ENCODE peak calls at places on chromosomes 13 and 19, in seven cellular contexts. L is CD8-positive, alpha-beta T cell; C is fibroblast of lung; B is ovary; T is MM.1S; P is PC-9; R is ascending aorta. E is an unnamed sample.

GRCh38 chr13:21175656-21176194 is 627 bp downstream of the SKA3 start:
- DNase-seq in L (no peak), C (peak; percentile 48), B (no peak), T (no peak), P (no peak), R (no peak), E (no peak)

GRCh38 chr19:1015782-1016646 is 4.9 kb downstream of the TMEM259 start:
- DNase-seq in L (no peak), C (no peak), B (no peak), T (peak; percentile 90), P (no peak), R (no peak), E (peak; percentile 65)

GRCh38 chr19:53182202-53182601 is 11.0 kb downstream of the ZNF665 start:
- DNase-seq in L (no peak), C (peak; percentile 74), B (no peak), T (no peak), P (peak; percentile 15), R (no peak), E (no peak)

GRCh38 chr13:28641600-28641926 is 17.4 kb upstream of the POMP start:
- DNase-seq in L (no peak), C (no peak), B (no peak), T (no peak), P (no peak), R (no peak), E (no peak)

GRCh38 chr19:16325161-16325527 is 518 bp downstream of the KLF2 start:
- DNase-seq in L (no peak), C (no peak), B (peak; percentile 68), T (peak; percentile 59), P (peak; percentile 28), R (no peak), E (peak; percentile 71)

GRCh38 chr19:15680923-15681322 is 8.0 kb downstream of the CYP4F12 start:
- DNase-seq in L (no peak), C (no peak), B (no peak), T (no peak), P (no peak), R (no peak), E (no peak)

GRCh38 chr13:30845297-30846214 is 60.5 kb upstream of the MEDAG start:
- DNase-seq in L (no peak), C (no peak), B (no peak), T (no peak), P (no peak), R (no peak), E (no peak)

GRCh38 chr19:38838208-38838985 is 6.8 kb upstream of the ECH1 start:
- DNase-seq in L (no peak), C (no peak), B (no peak), T (no peak), P (peak; percentile 94), R (no peak), E (no peak)

GRCh38 chr13:99657848-99658265 is 156.6 kb downstream of the TM9SF2 start:
- DNase-seq in L (peak; percentile 26), C (peak; percentile 51), B (peak; percentile 23), T (no peak), P (no peak), R (no peak), E (peak; percentile 73)

GRCh38 chr19:29667390-29667783 is 2.1 kb downstream of the PLEKHF1 start:
- DNase-seq in L (no peak), C (no peak), B (no peak), T (no peak), P (no peak), R (no peak), E (no peak)

GRCh38 chr19:5154129-5154798 is 185.4 kb downstream of the KDM4B start:
- DNase-seq in L (no peak), C (no peak), B (peak; percentile 50), T (peak; percentile 20), P (no peak), R (peak; percentile 59), E (peak; percentile 81)

GRCh38 chr13:62627226-62627625 is 1211.6 kb upstream of the PCDH20 start:
- DNase-seq in L (no peak), C (no peak), B (no peak), T (no peak), P (no peak), R (no peak), E (no peak)

GRCh38 chr13:62629618-62630017 is 1214.0 kb upstream of the PCDH20 start:
- DNase-seq in L (no peak), C (no peak), B (no peak), T (no peak), P (no peak), R (no peak), E (no peak)

GRCh38 chr13:62625214-62625613 is 1209.6 kb upstream of the PCDH20 start:
- DNase-seq in L (no peak), C (no peak), B (no peak), T (no peak), P (no peak), R (no peak), E (no peak)

GRCh38 chr13:62631124-62631523 is 1215.5 kb upstream of the PCDH20 start:
- DNase-seq in L (no peak), C (no peak), B (no peak), T (no peak), P (no peak), R (no peak), E (no peak)

GRCh38 chr13:62626771-62627170 is 1211.1 kb upstream of the PCDH20 start:
- DNase-seq in L (no peak), C (no peak), B (no peak), T (no peak), P (no peak), R (no peak), E (peak; percentile 83)
- TF ChIP-seq CTCF in L (no peak), C (no peak), B (no peak), T (no peak), P (no peak), R (no peak), E (peak; percentile 80)

GRCh38 chr19:35033067-35034004 is 3.1 kb downstream of the SCN1B start:
- DNase-seq in L (no peak), C (no peak), B (peak; percentile 21), T (no peak), P (no peak), R (no peak), E (no peak)

GRCh38 chr19:35031072-35031881 is 1.0 kb downstream of the SCN1B start:
- DNase-seq in L (no peak), C (peak; percentile 28), B (no peak), T (no peak), P (peak; percentile 35), R (no peak), E (peak; percentile 71)

GRCh38 chr19:35032356-35032865 is 2.1 kb downstream of the SCN1B start:
- DNase-seq in L (no peak), C (no peak), B (no peak), T (no peak), P (no peak), R (no peak), E (no peak)

GRCh38 chr19:35034588-35035382 is 4.5 kb downstream of the SCN1B start:
- DNase-seq in L (no peak), C (no peak), B (peak; percentile 19), T (no peak), P (no peak), R (no peak), E (no peak)

GRCh38 chr19:35034005-35034502 is 3.8 kb downstream of the SCN1B start:
- DNase-seq in L (no peak), C (no peak), B (peak; percentile 16), T (no peak), P (no peak), R (no peak), E (no peak)
- H3K4me1 ChIP-seq in L (peaks cover 10% of the 10 kb centered on the region), C (peaks cover 3% of the 10 kb centered on the region), B (peaks cover 1% of the 10 kb centered on the region), T (no peaks in the 10 kb centered on the region), P (peaks cover 12% of the 10 kb centered on the region), R (peaks cover 4% of the 10 kb centered on the region), E (peaks cover 11% of the 10 kb centered on the region)

GRCh38 chr13:26971990-26972888 is 199.4 kb downstream of the USP12 start:
- DNase-seq in L (no peak), C (peak; percentile 25), B (no peak), T (peak; percentile 31), P (peak; percentile 32), R (no peak), E (peak; percentile 81)
- TF ChIP-seq CTCF in L (no peak), C (no peak), B (no peak), T (peak; percentile 38), P (peak; percentile 61), R (no peak), E (peak; percentile 59)

GRCh38 chr19:50371914-50372475 is 4.3 kb upstream of the NR1H2 start:
- DNase-seq in L (no peak), C (no peak), B (no peak), T (no peak), P (no peak), R (no peak), E (no peak)
- H3K4me1 ChIP-seq in L (peaks cover 10% of the 10 kb centered on the region), C (peaks cover 2% of the 10 kb centered on the region), B (no peaks in the 10 kb centered on the region), T (no peaks in the 10 kb centered on the region), P (peaks cover 6% of the 10 kb centered on the region), R (no peaks in the 10 kb centered on the region), E (no peaks in the 10 kb centered on the region)

DNA sequence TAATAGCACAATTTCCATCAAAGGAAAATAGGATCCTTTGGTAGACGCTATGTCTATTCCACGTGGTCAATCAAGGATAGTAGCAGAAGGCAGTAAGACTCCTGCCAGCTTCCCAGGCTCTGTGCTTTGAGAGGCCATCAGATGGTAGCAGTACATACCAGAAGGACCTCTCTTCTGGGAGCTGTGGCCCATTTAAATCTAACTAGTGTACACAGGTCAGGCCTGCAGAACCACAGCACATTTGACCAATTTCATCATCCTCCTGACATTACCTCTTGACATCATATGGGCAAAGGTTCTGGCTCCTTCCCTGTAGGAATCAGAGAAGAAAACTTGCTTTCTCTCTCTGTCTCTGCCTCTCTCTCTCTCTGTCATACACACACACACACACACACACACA is 229.6 kb upstream of the HTR2A start:
- DNase-seq in L (no peak), C (peak; percentile 41), B (no peak), T (no peak), P (no peak), R (no peak), E (no peak)
- TF ChIP-seq CTCF in L (no peak), C (no peak), B (no peak), T (no peak), P (no peak), R (no peak), E (peak; percentile 26)

GRCh38 chr19:41424335-41425173 is 2.6 kb downstream of the B3GNT8 start:
- DNase-seq in L (no peak), C (no peak), B (no peak), T (no peak), P (no peak), R (no peak), E (no peak)
- H3K4me1 ChIP-seq in L (peaks cover 25% of the 10 kb centered on the region), C (peaks cover 9% of the 10 kb centered on the region), B (peaks cover 6% of the 10 kb centered on the region), T (no peaks in the 10 kb centered on the region), P (no peaks in the 10 kb centered on the region), R (peaks cover 9% of the 10 kb centered on the region), E (peaks cover 12% of the 10 kb centered on the region)

E was measured in GM23338.